ENCODE peak calls at places on chromosomes 4 and X, in nine cellular contexts. A is MM.1S; C is cardiac muscle cell; U is CD8-positive, alpha-beta T cell; E is neural progenitor cell; X is uterus; Q is pancreas; I is lower leg skin; V is psoas muscle. H is an unnamed sample.

GRCh38 chrX:26649534-26649933 is 433.6 kb downstream of the MAGEB5 start:
- DNase-seq in A (peak), C (peak), U (no peak), E (peak), X (no peak), Q (no peak), I (no peak), V (no peak), H (no peak)

GRCh38 chr4:123248260-123248659 is 148.3 kb upstream of the SPRY1 start:
- DNase-seq in A (no peak), C (no peak), U (no peak), E (no peak), X (no peak), Q (no peak), I (no peak), V (no peak), H (peak)

GRCh38 chr4:168183717-168184571 is 91.6 kb downstream of the ANXA10 start:
- DNase-seq in A (peak), C (peak), U (no peak), E (peak), X (no peak), Q (no peak), I (no peak), V (no peak), H (no peak)

GRCh38 chrX:42149281-42149680 is 225.9 kb upstream of the CASK start:
- DNase-seq in A (no peak), C (no peak), U (no peak), E (no peak), X (no peak), Q (no peak), I (no peak), V (no peak), H (no peak)

GRCh38 chr4:38696697-38697096 is 32.7 kb downstream of the KLF3 start:
- DNase-seq in A (no peak), C (no peak), U (no peak), E (no peak), X (no peak), Q (no peak), I (no peak), V (no peak), H (no peak)

GRCh38 chrX:94932278-94932965 is 1258.4 kb downstream of the FAM133A start:
- DNase-seq in A (peak), C (peak), U (no peak), E (no peak), X (no peak), Q (no peak), I (no peak), V (no peak), H (no peak)

GRCh38 chr4:114264877-114265291 is 285.4 kb upstream of the ARSJ start:
- DNase-seq in A (no peak), C (no peak), U (no peak), E (no peak), X (no peak), Q (no peak), I (no peak), V (no peak), H (peak)

GRCh38 chrX:152070186-152070585 is 68.2 kb downstream of the MAGEA10 start:
- DNase-seq in A (no peak), C (no peak), U (no peak), E (no peak), X (no peak), Q (no peak), I (no peak), V (no peak), H (no peak)

GRCh38 chr4:119854364-119854763 is 212.3 kb downstream of the MAD2L1 start:
- DNase-seq in A (no peak), C (no peak), U (no peak), E (no peak), X (no peak), Q (no peak), I (no peak), V (no peak), H (no peak)

GRCh38 chr4:98659741-98660507 is 1.5 kb upstream of the TSPAN5 start:
- DNase-seq in A (no peak), C (no peak), U (no peak), E (no peak), X (no peak), Q (no peak), I (no peak), V (no peak), H (no peak)

GRCh38 chr4:140989944-140990343 is 143.3 kb downstream of the RNF150 start:
- DNase-seq in A (no peak), C (no peak), U (no peak), E (no peak), X (no peak), Q (no peak), I (no peak), V (no peak), H (no peak)

GRCh38 chr4:48290146-48290772 is 20.6 kb upstream of the TEC start:
- DNase-seq in A (no peak), C (peak), U (no peak), E (peak), X (no peak), Q (no peak), I (no peak), V (no peak), H (no peak)

GRCh38 chrX:41276661-41277506 is 57.1 kb upstream of the DDX3X start:
- DNase-seq in A (no peak), C (no peak), U (no peak), E (no peak), X (no peak), Q (no peak), I (no peak), V (no peak), H (no peak)

GRCh38 chr4:48779998-48780866 is at the start of gene FRYL:
- DNase-seq in A (peak), C (peak), U (peak), E (peak), X (peak), Q (peak), I (peak), V (peak), H (peak)

GRCh38 chr4:11293866-11294265 is 134.8 kb downstream of the HS3ST1 start:
- DNase-seq in A (no peak), C (peak), U (no peak), E (no peak), X (no peak), Q (no peak), I (no peak), V (no peak), H (no peak)

GRCh38 chrX:41526268-41526667 is 79.1 kb downstream of the NYX start:
- DNase-seq in A (no peak), C (no peak), U (no peak), E (no peak), X (no peak), Q (no peak), I (no peak), V (no peak), H (no peak)

GRCh38 chrX:103396186-103396585 is 19.8 kb downstream of the BEX3 start:
- DNase-seq in A (no peak), C (no peak), U (no peak), E (no peak), X (no peak), Q (no peak), I (no peak), V (no peak), H (peak)

GRCh38 chrX:3516051-3516541 is 169.6 kb upstream of the MXRA5 start:
- DNase-seq in A (no peak), C (no peak), U (no peak), E (no peak), X (no peak), Q (no peak), I (no peak), V (no peak), H (peak)

GRCh38 chr4:18777190-18777589 is 755.6 kb upstream of the LCORL start:
- DNase-seq in A (no peak), C (no peak), U (no peak), E (no peak), X (no peak), Q (no peak), I (no peak), V (no peak), H (no peak)

GRCh38 chr4:17667653-17668201 is 53.3 kb downstream of the MED28 start:
- DNase-seq in A (peak), C (no peak), U (no peak), E (no peak), X (no peak), Q (no peak), I (no peak), V (no peak), H (no peak)

GRCh38 chrX:3788494-3789233 is 75.2 kb upstream of the PRKX start:
- DNase-seq in A (no peak), C (no peak), U (no peak), E (peak), X (no peak), Q (no peak), I (no peak), V (no peak), H (no peak)

GRCh38 chrX:1380672-1381233 is 11.2 kb downstream of the SLC25A6 start:
- DNase-seq in A (no peak), C (no peak), U (no peak), E (no peak), X (no peak), Q (no peak), I (no peak), V (no peak), H (no peak)

GRCh38 chr4:88054909-88055308 is 47.5 kb downstream of the PKD2 start:
- DNase-seq in A (peak), C (peak), U (no peak), E (peak), X (no peak), Q (no peak), I (no peak), V (no peak), H (no peak)

GRCh38 chr4:101306225-101306624 is 41.1 kb downstream of the PPP3CA start:
- DNase-seq in A (peak), C (peak), U (no peak), E (no peak), X (no peak), Q (no peak), I (no peak), V (no peak), H (no peak)

GRCh38 chr4:48462363-48462762 is 20.8 kb upstream of the SLC10A4 start:
- DNase-seq in A (no peak), C (no peak), U (no peak), E (no peak), X (no peak), Q (no peak), I (no peak), V (no peak), H (no peak)

GRCh38 chr4:76458829-76459228 is 23.8 kb downstream of the SHROOM3 start:
- DNase-seq in A (no peak), C (peak), U (no peak), E (peak), X (no peak), Q (no peak), I (no peak), V (no peak), H (no peak)

GRCh38 chr4:36242629-36243354 is 1.5 kb downstream of the ARAP2 start:
- DNase-seq in A (no peak), C (no peak), U (no peak), E (no peak), X (no peak), Q (no peak), I (no peak), V (no peak), H (no peak)

GRCh38 chr4:151563194-151563593 is 154.2 kb downstream of the FHIP1A start:
- DNase-seq in A (no peak), C (no peak), U (no peak), E (no peak), X (no peak), Q (no peak), I (no peak), V (no peak), H (no peak)

GRCh38 chr4:142565771-142566170 is 280.3 kb downstream of the INPP4B start:
- DNase-seq in A (no peak), C (no peak), U (no peak), E (no peak), X (no peak), Q (no peak), I (no peak), V (no peak), H (no peak)

GRCh38 chrX:32448945-32449344 is 762.4 kb downstream of the DMD start:
- DNase-seq in A (peak), C (no peak), U (no peak), E (no peak), X (no peak), Q (no peak), I (no peak), V (no peak), H (no peak)

GRCh38 chr4:31657859-31658258 is 937.7 kb downstream of the PCDH7 start:
- DNase-seq in A (no peak), C (no peak), U (no peak), E (no peak), X (no peak), Q (no peak), I (no peak), V (no peak), H (no peak)

GRCh38 chr4:21451032-21451431 is 497.5 kb downstream of the KCNIP4 start:
- DNase-seq in A (no peak), C (no peak), U (no peak), E (no peak), X (no peak), Q (no peak), I (no peak), V (no peak), H (no peak)

GRCh38 chr4:71188951-71189350 is 149.9 kb upstream of the SLC4A4 start:
- DNase-seq in A (no peak), C (no peak), U (no peak), E (no peak), X (no peak), Q (no peak), I (no peak), V (no peak), H (no peak)
- H3K4me3 ChIP-seq in A (no peak), C (no peak), U (no peak), E (no peak), X (no peak), Q (no peak), I (no peak), V (peak), H (peak)

GRCh38 chrX:137052641-137053235 is 18.9 kb upstream of the GPR101 start:
- DNase-seq in A (peak), C (no peak), U (no peak), E (peak), X (no peak), Q (no peak), I (no peak), V (no peak), H (no peak)
- TF ChIP-seq CTCF in A (no peak), C (no peak), U (no peak), E (no peak), X (no peak), Q (no peak), I (no peak), V (no peak), H (no peak)

DNA sequence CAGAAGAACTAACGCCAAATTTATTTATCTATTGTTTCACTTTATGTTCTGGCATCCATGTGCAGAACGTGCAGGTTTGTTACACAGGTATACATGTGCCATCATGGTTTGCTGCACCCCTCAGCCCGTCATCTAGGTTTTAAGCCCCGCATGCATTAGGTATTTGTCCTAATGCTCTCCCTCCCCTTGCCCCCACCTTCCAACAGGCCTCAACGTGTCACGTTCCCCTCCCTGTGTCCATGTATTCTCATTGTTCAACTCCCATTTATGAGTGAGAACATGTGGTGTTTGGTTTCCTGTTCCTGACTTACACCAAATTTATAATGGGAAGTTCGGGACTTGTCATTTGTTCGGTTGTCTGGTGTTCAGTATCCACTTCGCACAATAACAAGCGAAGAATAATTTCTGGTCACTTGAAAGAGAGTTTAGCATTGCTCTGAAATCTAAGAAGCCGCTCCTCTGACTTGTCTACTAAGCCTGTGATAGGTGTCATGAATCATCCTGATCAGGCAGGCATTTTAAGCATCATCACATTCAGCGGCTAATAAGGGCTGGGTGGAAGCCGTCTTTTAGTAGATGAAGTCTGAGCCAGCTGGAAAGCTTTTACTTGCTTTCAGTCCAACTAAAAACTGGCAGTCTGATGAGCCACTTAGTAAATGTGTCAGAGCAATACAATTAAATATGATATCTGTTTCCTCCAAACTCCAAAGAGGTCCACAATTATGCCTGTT is 1065.7 kb upstream of the PABPC4L start:
- DNase-seq in A (no peak), C (no peak), U (no peak), E (no peak), X (no peak), Q (no peak), I (no peak), V (no peak), H (no peak)
- H3K4me3 ChIP-seq in A (no peak), C (no peak), U (no peak), E (no peak), X (no peak), Q (no peak), I (no peak), V (no peak), H (no peak)

DNA sequence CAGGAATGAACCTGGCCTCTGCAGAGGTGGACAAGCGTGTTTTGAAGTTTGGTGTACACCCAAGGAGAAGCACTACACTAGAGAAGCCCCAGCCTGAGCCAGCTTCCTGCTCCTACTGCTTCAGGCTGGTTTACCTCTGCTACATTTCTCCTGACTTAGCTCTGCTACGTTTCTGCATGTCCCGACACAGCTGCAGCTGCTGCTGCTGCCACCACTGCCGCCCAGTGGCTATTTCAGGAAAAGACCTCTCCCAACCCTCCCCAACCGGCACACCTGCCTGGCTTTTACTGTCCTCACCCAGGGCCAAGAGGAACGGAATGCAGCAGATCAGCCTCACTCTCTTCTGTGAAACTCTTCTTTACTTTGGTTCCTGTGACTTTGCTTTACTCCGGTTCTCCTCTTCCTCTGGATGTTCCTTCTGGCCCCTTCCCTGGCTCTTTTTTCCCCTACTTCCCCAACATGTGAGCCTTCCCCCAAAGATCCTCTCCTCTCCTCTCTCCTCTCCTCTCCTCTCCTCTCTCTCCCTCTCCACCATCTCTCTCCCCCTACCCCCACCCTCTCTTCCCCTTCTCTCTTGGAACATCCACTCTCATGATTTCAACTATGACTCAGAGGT is 3.1 kb upstream of the P2RY4 start:
- DNase-seq in A (peak), C (peak), U (no peak), E (peak), X (no peak), Q (no peak), I (peak), V (no peak), H (no peak)
- TF ChIP-seq CTCF in A (peak), C (peak), U (no peak), E (peak), X (peak), Q (peak), I (no peak), V (peak), H (peak)

GRCh38 chrX:107742754-107743191 is 32.8 kb downstream of the TSC22D3 start:
- DNase-seq in A (no peak), C (no peak), U (no peak), E (no peak), X (peak), Q (peak), I (no peak), V (peak), H (no peak)
- H3K4me3 ChIP-seq in A (peak), C (no peak), U (peak), E (peak), X (no peak), Q (no peak), I (no peak), V (peak), H (no peak)

DNA sequence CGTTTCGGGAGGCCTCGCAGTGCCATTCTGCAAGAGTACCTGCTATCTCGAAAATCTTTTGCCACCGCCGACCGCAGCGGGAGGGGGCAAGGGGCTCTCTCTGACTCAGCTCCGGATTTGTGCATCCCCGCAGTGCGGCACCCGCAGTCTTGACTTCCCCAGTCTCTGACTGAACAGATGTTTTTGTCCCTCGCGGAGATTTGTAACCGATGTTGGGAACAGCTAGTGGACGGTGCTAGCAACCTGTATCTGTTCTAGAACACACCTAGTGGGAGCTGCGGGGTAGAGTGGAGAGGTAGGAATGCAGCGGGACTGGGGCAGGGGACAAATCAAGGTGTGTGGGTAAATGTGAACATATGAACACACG is 17.2 kb downstream of the NKX6-1 start:
- DNase-seq in A (no peak), C (no peak), U (no peak), E (peak), X (no peak), Q (no peak), I (no peak), V (no peak), H (no peak)
- TF ChIP-seq CTCF in A (no peak), C (no peak), U (no peak), E (no peak), X (no peak), Q (no peak), I (no peak), V (no peak), H (no peak)

GRCh38 chrX:153495362-153495751 is 577 bp downstream of the BGN start:
- DNase-seq in A (no peak), C (no peak), U (no peak), E (no peak), X (peak), Q (no peak), I (peak), V (peak), H (no peak)

GRCh38 chrX:153494061-153494460 is 719 bp upstream of the BGN start:
- DNase-seq in A (no peak), C (no peak), U (no peak), E (no peak), X (no peak), Q (no peak), I (no peak), V (peak), H (no peak)

GRCh38 chrX:153493085-153493484 is 1.7 kb upstream of the BGN start:
- DNase-seq in A (no peak), C (no peak), U (no peak), E (no peak), X (no peak), Q (no peak), I (no peak), V (no peak), H (no peak)

GRCh38 chrX:153495903-153496629 is 1.3 kb downstream of the BGN start:
- DNase-seq in A (no peak), C (no peak), U (no peak), E (no peak), X (no peak), Q (no peak), I (no peak), V (no peak), H (no peak)

DNA sequence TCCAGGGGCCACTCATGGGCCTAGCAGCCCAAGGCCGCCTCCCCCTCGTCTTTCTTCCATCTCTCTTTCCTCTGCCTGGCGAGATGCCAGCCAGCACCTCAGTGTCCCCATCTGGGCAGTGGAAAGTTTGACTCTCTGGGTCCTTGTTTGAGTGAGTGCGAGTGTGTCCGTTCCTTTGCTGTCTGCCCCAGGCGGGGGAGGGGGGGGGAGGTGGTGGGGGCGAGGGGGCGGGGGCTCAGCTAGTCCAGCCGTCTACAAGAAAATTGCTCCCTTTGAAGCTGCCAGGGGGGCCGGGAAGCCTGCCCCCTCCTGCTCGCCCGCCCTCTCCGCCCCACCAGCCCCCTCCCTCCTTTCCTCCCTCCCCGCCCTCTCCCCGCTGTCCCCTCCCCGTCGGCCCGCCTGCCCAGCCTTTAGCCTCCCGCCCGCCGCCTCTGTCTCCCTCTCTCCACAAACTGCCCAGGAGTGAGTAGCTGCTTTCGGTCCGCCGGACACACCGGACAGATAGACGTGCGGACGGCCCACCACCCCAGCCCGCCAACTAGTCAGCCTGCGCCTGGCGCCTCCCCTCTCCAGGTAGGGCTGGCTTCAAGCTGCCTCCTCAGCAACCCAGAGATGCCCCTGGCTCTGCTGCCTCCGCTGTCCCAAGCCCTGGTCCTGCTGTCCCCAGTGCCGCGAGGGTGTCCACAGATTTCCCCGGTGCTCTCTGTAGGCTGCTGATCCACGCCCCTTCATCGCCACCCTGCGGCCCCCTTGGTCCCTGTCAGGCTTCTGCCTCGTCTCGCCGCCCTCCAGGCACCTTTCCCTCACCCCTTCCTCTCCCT is at the start of gene BGN:
- DNase-seq in A (no peak), C (peak), U (no peak), E (peak), X (peak), Q (no peak), I (no peak), V (peak), H (no peak)
- H3K4me3 ChIP-seq in A (no peak), C (no peak), U (no peak), E (peak), X (peak), Q (no peak), I (no peak), V (peak), H (peak)